ENCODE peak calls at places on chromosomes 3 and 15, in ten cellular contexts. M, X, B, Q, J, Z, H, I, T and E are unnamed samples.

GRCh38 chr3:9180764-9181117 is 68.7 kb downstream of the SRGAP3 start:
- DNase-seq in Z (no peak), Q (no peak), B (no peak), J (no peak), H (no peak), I (no peak), X (no peak), M (no peak), T (no peak), E (no peak)

GRCh38 chr15:67824900-67825879 is at the start of gene SKOR1:
- DNase-seq in B (peak), T (no peak), J (peak), M (no peak), X (no peak), Q (no peak), Z (no peak), H (no peak), I (peak), E (peak)

GRCh38 chr3:193897791-193898190 is 238.2 kb upstream of the HES1 start:
- DNase-seq in Z (no peak), M (no peak), T (no peak), B (no peak), J (no peak), H (no peak), X (no peak), Q (peak), I (no peak), E (no peak)

GRCh38 chr15:82414536-82415191 is 15.0 kb upstream of the GOLGA6L9 start:
- DNase-seq in T (no peak), Q (no peak), Z (no peak), M (no peak), I (no peak), H (no peak), B (no peak), X (no peak), J (peak), E (no peak)

GRCh38 chr3:112742934-112743333 is 102.0 kb upstream of the CCDC80 start:
- DNase-seq in Q (no peak), B (no peak), H (no peak), X (no peak), T (no peak), Z (no peak), M (no peak), I (no peak), J (no peak), E (no peak)

GRCh38 chr3:52190294-52190841 is 7.6 kb upstream of the ALAS1 start:
- DNase-seq in M (no peak), B (no peak), Q (peak), X (no peak), T (peak), Z (peak), J (no peak), I (peak), H (peak), E (no peak)

GRCh38 chr15:95086543-95087252 is 855.3 kb downstream of the MCTP2 start:
- DNase-seq in J (peak), X (no peak), Z (no peak), H (no peak), I (peak), T (no peak), Q (no peak), M (no peak), B (no peak), E (peak)

GRCh38 chr3:186826316-186826977 is 16.1 kb upstream of the ADIPOQ start:
- DNase-seq in H (no peak), I (no peak), B (no peak), J (no peak), Q (no peak), X (no peak), T (no peak), M (no peak), Z (no peak), E (no peak)

GRCh38 chr3:156817931-156818765 is 8.0 kb upstream of the LEKR1 start:
- DNase-seq in B (no peak), J (no peak), X (no peak), T (no peak), H (no peak), Z (no peak), M (no peak), Q (no peak), I (no peak), E (no peak)

GRCh38 chr15:32861741-32862140 is 143.9 kb downstream of the GREM1 start:
- DNase-seq in Q (peak), I (peak), T (no peak), J (peak), M (no peak), H (no peak), Z (peak), X (no peak), B (no peak), E (peak)

GRCh38 chr15:52185151-52185561 is 6.0 kb downstream of the GNB5 start:
- DNase-seq in Z (peak), J (no peak), X (no peak), B (no peak), H (no peak), M (no peak), T (no peak), I (no peak), Q (peak), E (no peak)

GRCh38 chr3:150384517-150385212 is 23.4 kb upstream of the TSC22D2 start:
- DNase-seq in T (peak), J (peak), I (peak), M (peak), B (no peak), H (no peak), Z (peak), X (peak), Q (no peak), E (no peak)

GRCh38 chr15:89593018-89593417 is 17.7 kb downstream of the TICRR start:
- DNase-seq in X (no peak), H (no peak), Q (no peak), J (no peak), M (no peak), I (no peak), Z (no peak), T (no peak), B (no peak), E (no peak)

GRCh38 chr3:40191850-40192448 is 117.6 kb upstream of the EIF1B start:
- DNase-seq in Q (peak), B (no peak), J (peak), I (peak), H (peak), T (peak), M (peak), X (peak), Z (peak), E (peak)

GRCh38 chr3:73964818-73965217 is 340.1 kb upstream of the PDZRN3 start:
- DNase-seq in I (no peak), M (no peak), T (no peak), J (no peak), H (no peak), Z (no peak), B (no peak), Q (no peak), X (no peak), E (no peak)

GRCh38 chr3:64342940-64343691 is 117.8 kb upstream of the PRICKLE2 start:
- DNase-seq in M (no peak), B (no peak), J (peak), X (no peak), H (no peak), T (no peak), Q (no peak), Z (no peak), I (peak), E (peak)

GRCh38 chr3:53772562-53773329 is 73.5 kb downstream of the CHDH start:
- DNase-seq in X (no peak), Q (no peak), T (no peak), J (no peak), B (no peak), I (peak), Z (no peak), M (no peak), H (no peak), E (no peak)

GRCh38 chr15:51939216-51939615 is 32.4 kb downstream of the LEO1 start:
- DNase-seq in Q (no peak), M (no peak), T (no peak), X (no peak), H (no peak), I (peak), B (no peak), J (no peak), Z (no peak), E (no peak)

GRCh38 chr15:101050647-101051290 is 131.6 kb downstream of the LRRK1 start:
- DNase-seq in J (peak), I (no peak), Z (no peak), H (no peak), T (peak), X (no peak), Q (no peak), B (no peak), M (no peak), E (no peak)

DNA sequence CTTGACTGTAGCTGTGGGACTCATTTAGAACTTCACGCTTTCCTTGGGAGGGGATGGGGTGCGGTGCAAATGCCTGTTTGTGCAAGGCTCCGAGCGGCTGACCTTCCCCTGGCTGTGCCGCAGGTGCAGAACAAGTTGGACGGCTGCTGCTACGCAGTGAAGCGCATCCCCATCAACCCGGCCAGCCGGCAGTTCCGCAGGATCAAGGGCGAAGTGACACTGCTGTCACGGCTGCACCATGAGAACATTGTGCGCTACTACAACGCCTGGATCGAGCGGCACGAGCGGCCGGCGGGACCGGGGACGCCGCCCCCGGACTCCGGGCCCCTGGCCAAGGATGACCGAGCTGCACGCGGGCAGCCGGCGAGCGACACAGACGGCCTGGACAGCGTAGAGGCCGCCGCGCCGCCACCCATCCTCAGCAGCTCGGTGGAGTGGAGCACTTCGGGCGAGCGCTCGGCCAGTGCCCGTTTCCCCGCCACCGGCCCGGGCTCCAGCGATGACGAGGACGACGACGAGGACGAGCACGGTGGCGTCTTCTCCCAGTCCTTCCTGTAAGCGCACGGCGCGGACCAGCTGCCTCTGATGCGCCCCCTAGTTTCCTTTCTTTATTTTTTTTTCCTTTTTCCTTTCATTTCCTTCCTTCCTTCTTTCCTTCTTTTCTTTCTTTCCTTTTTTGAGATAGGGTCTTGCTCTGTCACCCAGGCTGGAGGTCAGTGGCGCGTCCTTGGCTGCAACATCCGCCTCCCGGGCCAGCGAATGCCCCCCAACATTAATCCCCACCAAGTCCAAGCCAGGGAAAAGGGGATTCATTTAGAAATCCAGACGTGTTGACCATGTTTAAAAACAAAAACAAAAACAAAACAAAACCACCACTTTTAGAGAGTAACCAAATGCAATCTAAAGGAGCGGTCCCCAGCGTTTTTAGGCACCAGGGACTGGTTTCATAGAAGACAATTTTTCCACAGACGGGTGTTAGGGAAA is 42.7 kb downstream of the EIF2AK4 start:
- DNase-seq in Z (peak), B (peak), T (no peak), I (peak), J (peak), Q (peak), H (peak), M (peak), X (no peak), E (peak)
- TF ChIP-seq CTCF in Z (peak), B (no peak), T (no peak), I (peak), J (peak), Q (peak), H (peak), M (peak), X (no peak), E (peak)

GRCh38 chr15:59352683-59353082 is 20.0 kb downstream of the MYO1E start:
- DNase-seq in H (no peak), X (no peak), Q (no peak), M (no peak), J (no peak), I (no peak), B (no peak), Z (no peak), T (no peak), E (no peak)
- H3K27ac ChIP-seq in H (no peak), X (no peak), Q (no peak), M (no peak), J (no peak), I (no peak), B (no peak), Z (no peak), T (no peak), E (no peak)

GRCh38 chr3:110542552-110543164 is 529.0 kb upstream of the NECTIN3 start:
- DNase-seq in Z (no peak), M (no peak), T (no peak), J (peak), H (no peak), Q (no peak), B (no peak), X (no peak), I (no peak), E (no peak)
- H3K4me3 ChIP-seq in Z (no peak), M (no peak), T (no peak), J (no peak), H (no peak), Q (no peak), B (no peak), X (no peak), I (no peak), E (no peak)

GRCh38 chr3:172140499-172141391 is 101.4 kb downstream of the FNDC3B start:
- DNase-seq in I (peak), X (no peak), B (peak), Q (no peak), T (peak), H (no peak), J (peak), M (no peak), Z (no peak), E (peak)
- TF ChIP-seq CTCF in I (no peak), X (no peak), B (no peak), Q (no peak), T (no peak), H (no peak), J (no peak), M (no peak), Z (no peak), E (peak)

GRCh38 chr3:111737056-111737711 is 121.9 kb upstream of the PHLDB2 start:
- DNase-seq in H (no peak), Z (peak), X (no peak), J (no peak), Q (peak), I (no peak), T (no peak), M (no peak), B (no peak), E (no peak)
- H3K27ac ChIP-seq in H (peak), Z (no peak), X (no peak), J (peak), Q (no peak), I (no peak), T (peak), M (no peak), B (no peak), E (peak)

DNA sequence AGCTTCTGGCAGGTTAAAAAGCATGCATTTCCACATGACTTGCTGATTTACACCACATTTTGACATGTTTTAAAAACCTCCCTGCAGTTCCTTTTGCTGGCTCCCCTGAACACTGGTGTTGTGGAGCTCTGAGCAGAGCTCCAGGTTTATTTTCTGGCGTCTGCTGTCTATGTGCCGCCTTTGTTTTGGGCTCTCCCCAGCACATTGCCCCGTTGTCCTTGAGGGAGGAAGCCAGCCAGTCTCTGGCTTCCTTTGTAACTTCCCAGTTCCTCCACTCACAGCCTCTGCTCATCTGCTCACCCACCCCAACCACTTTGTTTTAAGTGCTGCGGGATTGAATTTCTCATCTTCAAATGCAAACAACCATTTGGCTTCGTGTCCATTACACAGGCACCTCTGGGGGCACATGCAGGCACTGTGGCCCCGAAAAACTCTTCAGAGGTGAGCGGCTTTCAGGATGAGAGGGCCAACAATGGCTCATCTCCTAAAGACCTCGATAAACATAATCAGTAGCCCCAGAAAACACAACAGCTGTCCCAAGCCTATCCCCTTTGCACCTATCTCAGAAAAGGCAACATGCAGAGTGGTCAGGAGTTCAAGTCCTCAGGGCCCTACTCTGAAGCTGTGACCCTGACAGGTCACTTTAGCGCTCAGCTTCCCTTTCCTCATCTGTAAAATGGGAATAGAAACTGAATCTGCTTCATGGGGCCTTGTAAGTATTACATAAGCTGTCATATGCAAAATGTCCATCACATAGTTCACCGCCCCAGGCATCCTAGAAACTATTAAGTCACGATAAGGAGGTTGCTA is 1.4 kb upstream of the MEF2A start:
- DNase-seq in I (peak), T (no peak), Z (peak), H (no peak), J (peak), X (peak), B (no peak), M (peak), Q (peak), E (no peak)
- H3K4me3 ChIP-seq in I (no peak), T (no peak), Z (peak), H (peak), J (peak), X (peak), B (peak), M (peak), Q (peak), E (peak)

DNA sequence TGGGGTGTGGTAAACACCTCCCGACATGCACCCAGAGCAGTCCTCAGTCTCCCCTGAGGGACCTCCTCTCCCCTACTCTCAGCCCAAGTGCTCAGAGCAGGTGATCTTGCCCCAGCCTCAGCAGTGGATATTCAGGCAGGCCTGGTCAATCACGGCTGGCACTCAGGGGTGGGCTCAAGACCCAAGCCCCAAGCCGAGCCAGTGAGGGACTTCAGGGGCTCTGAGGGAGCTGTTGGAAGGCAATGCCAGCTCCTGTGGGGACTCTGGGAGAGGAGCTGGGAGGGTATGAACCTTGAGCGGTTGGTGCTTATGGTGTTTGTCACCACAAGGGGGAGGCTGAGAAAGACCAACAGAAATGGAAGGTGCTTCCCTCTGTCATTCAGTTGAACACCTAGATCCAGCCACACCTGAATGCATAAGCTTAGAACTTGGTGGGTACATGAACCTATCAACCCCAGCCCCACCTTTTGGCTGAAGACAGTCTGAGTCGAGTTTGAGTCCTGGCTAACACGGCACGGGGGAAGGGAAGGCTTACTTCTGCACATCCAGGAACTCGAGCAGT is 19.4 kb downstream of the ALS2CL start:
- DNase-seq in I (no peak), X (no peak), B (peak), J (no peak), H (no peak), M (peak), Q (peak), Z (no peak), T (no peak), E (no peak)
- TF ChIP-seq CTCF in I (peak), X (no peak), B (no peak), J (peak), H (no peak), M (peak), Q (no peak), Z (no peak), T (no peak), E (peak)

DNA sequence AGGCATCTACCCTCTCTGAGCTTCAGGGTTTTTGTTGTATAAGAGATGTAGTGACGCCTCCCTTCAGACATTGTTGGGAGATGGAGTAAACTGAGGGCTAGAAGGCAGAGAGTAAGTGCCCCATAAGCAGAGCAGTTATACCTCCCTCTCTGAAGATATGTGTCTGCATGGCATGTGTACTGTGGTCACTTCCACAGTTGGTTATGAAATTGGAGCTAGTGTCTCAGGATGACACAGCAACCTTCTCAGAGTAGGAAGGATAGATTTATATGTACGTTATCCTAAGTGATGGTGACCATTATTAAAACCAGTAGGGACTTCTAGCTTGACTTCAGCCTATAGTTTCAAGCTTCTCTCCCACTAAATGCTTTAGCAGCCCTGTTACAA is 17.9 kb downstream of the PXK start:
- DNase-seq in I (peak), Z (no peak), T (no peak), H (no peak), Q (no peak), X (no peak), J (no peak), M (no peak), B (no peak), E (peak)
- H3K27ac ChIP-seq in I (no peak), Z (no peak), T (no peak), H (no peak), Q (no peak), X (no peak), J (no peak), M (peak), B (peak), E (no peak)

DNA sequence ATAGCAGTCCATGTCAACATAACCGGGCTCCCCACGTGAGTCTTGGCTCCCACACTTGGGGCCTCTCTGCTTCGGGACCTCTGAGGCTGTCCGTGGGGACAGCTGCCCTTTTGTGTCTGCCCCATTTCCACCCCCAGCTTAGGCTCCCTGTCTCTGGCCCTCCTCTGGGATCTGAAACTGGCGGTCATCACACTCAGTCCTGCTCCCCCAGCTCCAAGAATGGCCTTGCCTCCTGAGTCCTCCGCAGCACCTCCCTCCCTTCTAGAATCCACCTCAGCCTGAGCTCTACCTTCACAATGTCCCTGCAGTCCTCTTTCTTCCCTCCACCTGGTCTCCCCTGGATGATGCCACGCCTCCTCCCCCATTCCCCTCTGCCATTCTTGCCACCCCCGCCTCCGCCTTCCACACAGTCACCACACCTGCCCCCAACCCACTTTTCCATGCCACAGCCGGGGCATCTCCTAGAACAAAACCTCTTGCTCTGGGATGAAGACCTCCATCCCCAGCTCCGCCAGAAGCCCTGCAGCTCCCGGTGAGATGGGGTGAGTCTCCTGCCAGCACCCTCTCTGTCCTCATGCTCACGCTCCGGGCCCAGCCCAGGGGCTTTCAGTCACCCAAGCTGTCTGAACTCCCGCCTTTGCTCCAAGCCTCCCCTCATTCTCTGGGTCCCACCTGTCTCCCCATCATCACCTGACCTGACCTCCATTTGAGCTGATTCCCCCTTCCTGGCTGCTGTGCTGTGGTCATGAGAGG is 7.0 kb upstream of the ZXDC start:
- DNase-seq in H (no peak), T (no peak), I (no peak), Z (no peak), Q (no peak), J (no peak), B (no peak), X (no peak), M (no peak), E (no peak)
- H3K4me3 ChIP-seq in H (no peak), T (no peak), I (no peak), Z (no peak), Q (no peak), J (no peak), B (no peak), X (no peak), M (no peak), E (no peak)